ENCODE peak calls at places on chromosomes 6 and 20, in ten cellular contexts. H, D, S, M, R, E, Q, I, W and A are unnamed samples.

GRCh38 chr6:35041086-35041855 is 99.9 kb downstream of the TCP11 start:
- DNase-seq in E (no peak), H (no peak), Q (no peak), W (no peak), R (no peak), I (no peak), D (no peak), S (no peak), M (no peak), A (no peak)

GRCh38 chr6:25337004-25337403 is 57.8 kb downstream of the CARMIL1 start:
- DNase-seq in W (no peak), M (no peak), S (no peak), E (no peak), D (no peak), R (no peak), Q (no peak), H (no peak), I (no peak), A (peak)

GRCh38 chr20:21019468-21019830 is 86.7 kb downstream of the LINC00237 start:
- DNase-seq in W (no peak), I (no peak), S (no peak), M (no peak), Q (no peak), H (no peak), E (no peak), R (no peak), D (no peak), A (no peak)

GRCh38 chr6:108767418-108768175 is 80.6 kb upstream of the ARMC2 start:
- DNase-seq in R (no peak), H (no peak), D (no peak), E (no peak), Q (no peak), W (no peak), I (no peak), S (no peak), M (no peak), A (no peak)

GRCh38 chr20:2387180-2387577 is 6.5 kb downstream of the TGM6 start:
- DNase-seq in R (peak), M (no peak), W (peak), H (no peak), E (no peak), Q (peak), S (peak), I (no peak), D (peak), A (peak)

GRCh38 chr6:18362058-18362561 is 25.0 kb upstream of the RNF144B start:
- DNase-seq in W (no peak), H (no peak), S (no peak), Q (peak), M (peak), R (peak), D (no peak), I (no peak), E (peak), A (peak)

GRCh38 chr20:51128198-51128597 is 105.3 kb upstream of the KCNG1 start:
- DNase-seq in W (no peak), I (no peak), S (peak), Q (no peak), R (peak), M (peak), D (no peak), H (no peak), E (peak), A (peak)

GRCh38 chr20:60642546-60642945 is 609.5 kb upstream of the CDH4 start:
- DNase-seq in E (no peak), M (no peak), W (no peak), I (no peak), Q (no peak), R (no peak), D (no peak), S (no peak), H (no peak), A (no peak)

GRCh38 chr20:49418832-49419231 is 63.6 kb downstream of the KCNB1 start:
- DNase-seq in E (no peak), H (no peak), R (no peak), W (no peak), I (no peak), M (no peak), S (no peak), D (no peak), Q (no peak), A (no peak)